ENCODE peak calls at places on chromosome 20, in six cellular contexts. J is IMR-90, Z is neural progenitor cell, O is HepG2, Y is DND-41, T is fibroblast of lung. H is an unnamed sample.

GRCh38 chr20:20546402-20546801 is 166.0 kb downstream of the RALGAPA2 start:
- DNase-seq in J (no peak), Z (no peak), O (no peak), Y (no peak), T (no peak), H (no peak)

GRCh38 chr20:31595654-31596411 is 9.3 kb upstream of the ID1 start:
- DNase-seq in J (peak; percentile 86), Z (peak; percentile 37), O (peak; percentile 96), Y (no peak), T (peak; percentile 99), H (peak; percentile 85)

GRCh38 chr20:4554346-4554745 is 167.4 kb upstream of the PRND start:
- DNase-seq in J (no peak), Z (no peak), O (no peak), Y (no peak), T (no peak), H (no peak)

GRCh38 chr20:4065405-4065841 is 50.1 kb upstream of the RNF24 start:
- DNase-seq in J (peak; percentile 86), Z (no peak), O (no peak), Y (no peak), T (peak; percentile 90), H (no peak)

GRCh38 chr20:41969656-41970055 is 351.5 kb upstream of the CHD6 start:
- DNase-seq in J (no peak), Z (no peak), O (no peak), Y (no peak), T (no peak), H (no peak)

GRCh38 chr20:62838511-62838910 is 21.7 kb downstream of the COL9A3 start:
- DNase-seq in J (no peak), Z (no peak), O (no peak), Y (no peak), T (no peak), H (no peak)

GRCh38 chr20:36745234-36745926 is 510 bp downstream of the NDRG3 start:
- DNase-seq in J (no peak), Z (peak; percentile 26), O (peak; percentile 34), Y (no peak), T (no peak), H (no peak)

GRCh38 chr20:24453917-24454316 is 15.5 kb upstream of the SYNDIG1 start:
- DNase-seq in J (no peak), Z (no peak), O (no peak), Y (no peak), T (no peak), H (no peak)

GRCh38 chr20:19074828-19075516 is 137.5 kb upstream of the SLC24A3 start:
- DNase-seq in J (no peak), Z (no peak), O (no peak), Y (peak; percentile 59), T (no peak), H (no peak)

GRCh38 chr20:24753136-24753535 is 195.9 kb upstream of the CST7 start:
- DNase-seq in J (no peak), Z (no peak), O (no peak), Y (peak; percentile 72), T (no peak), H (peak; percentile 18)

GRCh38 chr20:46890682-46891081 is 4.0 kb upstream of the EYA2 start:
- DNase-seq in J (no peak), Z (no peak), O (no peak), Y (no peak), T (no peak), H (no peak)

GRCh38 chr20:11926599-11926998 is 8.9 kb downstream of the BTBD3 start:
- DNase-seq in J (no peak), Z (no peak), O (no peak), Y (no peak), T (no peak), H (no peak)

GRCh38 chr20:38168791-38169589 is 3.9 kb upstream of the TGM2 start:
- DNase-seq in J (no peak), Z (no peak), O (peak; percentile 52), Y (no peak), T (no peak), H (no peak)

GRCh38 chr20:2692036-2692885 is at the start of gene EBF4:
- DNase-seq in J (no peak), Z (peak; percentile 78), O (no peak), Y (no peak), T (peak; percentile 21), H (peak; percentile 80)

GRCh38 chr20:3646067-3646440 is 17.1 kb downstream of the GFRA4 start:
- DNase-seq in J (peak; percentile 35), Z (no peak), O (no peak), Y (no peak), T (no peak), H (no peak)

GRCh38 chr20:61297981-61298380 is 45.9 kb downstream of the CDH4 start:
- DNase-seq in J (peak; percentile 35), Z (no peak), O (no peak), Y (no peak), T (peak; percentile 75), H (no peak)

GRCh38 chr20:38926934-38927616 is 858 bp downstream of the FAM83D start:
- DNase-seq in J (peak; percentile 36), Z (no peak), O (no peak), Y (peak; percentile 54), T (peak; percentile 50), H (no peak)

GRCh38 chr20:40646321-40647212 is 42.5 kb downstream of the MAFB start:
- DNase-seq in J (no peak), Z (peak; percentile 26), O (no peak), Y (no peak), T (no peak), H (peak; percentile 33)

GRCh38 chr20:31666258-31667042 is 28.7 kb downstream of the COX4I2 start:
- DNase-seq in J (no peak), Z (peak; percentile 43), O (no peak), Y (no peak), T (peak; percentile 46), H (peak; percentile 66)

GRCh38 chr20:63829943-63830820 is 882 bp downstream of the ZBTB46 start:
- DNase-seq in J (peak; percentile 36), Z (peak; percentile 74), O (no peak), Y (no peak), T (peak; percentile 31), H (peak; percentile 68)

GRCh38 chr20:22303523-22303922 is 280.8 kb downstream of the FOXA2 start:
- DNase-seq in J (no peak), Z (peak; percentile 15), O (peak; percentile 43), Y (no peak), T (no peak), H (peak; percentile 54)

GRCh38 chr20:10674684-10675455 is 1.1 kb upstream of the JAG1 start:
- DNase-seq in J (peak; percentile 66), Z (peak; percentile 93), O (peak; percentile 84), Y (no peak), T (peak; percentile 71), H (peak; percentile 96)

GRCh38 chr20:61886721-61887658 is 178.7 kb downstream of the TAF4 start:
- DNase-seq in J (peak; percentile 35), Z (peak; percentile 66), O (peak; percentile 53), Y (peak; percentile 77), T (peak; percentile 46), H (peak; percentile 84)

GRCh38 chr20:10231290-10231689 is 12.7 kb downstream of the SNAP25 start:
- DNase-seq in J (no peak), Z (no peak), O (no peak), Y (no peak), T (no peak), H (no peak)

GRCh38 chr20:18388860-18389259 is 78.0 kb downstream of the DZANK1 start:
- DNase-seq in J (peak; percentile 77), Z (no peak), O (peak; percentile 95), Y (no peak), T (peak; percentile 51), H (no peak)

GRCh38 chr20:41140226-41141133 is 3.1 kb downstream of the PLCG1 start:
- DNase-seq in J (no peak), Z (no peak), O (peak; percentile 69), Y (no peak), T (no peak), H (no peak)

GRCh38 chr20:40797425-40797824 is 108.4 kb upstream of the MAFB start:
- DNase-seq in J (peak; percentile 17), Z (peak; percentile 38), O (peak; percentile 41), Y (peak; percentile 50), T (peak; percentile 18), H (peak; percentile 65)

GRCh38 chr20:37521091-37521771 is at the start of gene NNAT:
- DNase-seq in J (no peak), Z (no peak), O (no peak), Y (no peak), T (no peak), H (no peak)

GRCh38 chr20:53693265-53693871 is 99.7 kb upstream of the ZNF217 start:
- DNase-seq in J (no peak), Z (no peak), O (no peak), Y (peak; percentile 26), T (no peak), H (no peak)

DNA sequence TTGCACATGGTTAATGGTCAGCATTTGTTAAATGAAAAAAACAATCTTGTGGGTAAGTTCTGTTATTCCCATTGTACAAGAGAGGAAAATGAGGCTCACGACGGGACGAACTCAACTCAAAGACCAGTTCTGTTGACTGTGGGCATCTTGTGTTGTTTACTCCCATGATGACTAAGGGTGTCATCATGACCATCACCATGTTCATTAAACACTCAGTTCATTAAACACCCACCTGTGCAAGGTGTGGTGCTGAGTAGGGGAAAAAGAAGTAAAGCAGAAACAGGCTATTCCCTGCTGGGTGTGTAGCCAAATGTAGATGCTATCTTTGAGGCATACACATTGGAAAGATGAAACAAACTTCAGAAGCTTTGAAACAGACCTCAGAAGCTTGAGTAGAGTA is 4.5 kb downstream of the CHMP4B start:
- DNase-seq in J (no peak), Z (no peak), O (no peak), Y (no peak), T (no peak), H (no peak)
- H3K9ac ChIP-seq in J (no peak overlapping the region), Z (no peak overlapping the region), O (no peak overlapping the region), Y (no peak overlapping the region), T (no peak overlapping the region), H (no peak overlapping the region)

DNA sequence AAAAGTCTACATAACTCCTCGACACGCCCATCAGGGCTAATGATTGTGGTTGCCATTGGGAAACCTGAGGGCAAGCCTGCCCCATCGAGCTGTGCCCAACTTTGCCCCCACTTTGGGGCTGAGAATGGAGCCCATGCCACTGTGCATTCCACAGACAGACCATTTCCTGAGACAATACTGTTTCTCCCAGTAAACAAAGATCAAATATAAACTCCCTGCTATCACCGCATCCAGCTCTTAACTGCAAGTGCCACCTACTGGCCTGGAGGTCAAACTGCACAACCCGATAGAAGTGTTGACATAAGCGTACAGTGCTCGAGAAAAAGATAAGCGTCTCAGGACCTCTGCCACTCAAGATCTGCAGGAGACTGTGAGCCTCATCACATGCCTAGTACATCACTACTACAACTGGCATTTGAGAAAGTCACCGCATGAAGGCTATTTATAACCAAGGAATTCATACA is 4.7 kb upstream of the DEFB126 start:
- DNase-seq in J (no peak), Z (no peak), O (peak; percentile 54), Y (peak; percentile 36), T (no peak), H (no peak)
- TF ChIP-seq CTCF in J (no peak), Z (peak; percentile 33), O (peak; percentile 84), Y (peak; percentile 76), T (peak; percentile 11), H (peak; percentile 54)

DNA sequence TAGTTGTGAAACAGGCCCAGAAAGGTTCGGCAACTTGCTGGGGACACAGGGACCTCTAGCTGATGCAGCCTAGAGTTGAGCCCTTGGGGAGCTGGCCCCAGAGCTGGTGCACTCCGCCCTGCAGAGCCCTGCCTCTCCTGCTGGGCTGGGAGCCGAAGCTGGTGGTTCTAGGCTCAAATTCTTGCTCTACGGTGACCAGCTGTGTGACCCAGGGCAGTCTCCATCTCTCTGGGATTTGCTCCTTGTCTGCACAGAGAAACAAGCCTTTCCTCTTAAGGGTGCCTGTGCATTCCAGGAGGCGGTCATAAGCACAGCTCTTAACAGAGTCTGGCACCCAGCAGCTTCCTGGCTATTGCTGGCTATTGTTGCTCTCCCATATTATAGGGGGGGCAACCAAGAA is 47.4 kb downstream of the RBM38 start:
- DNase-seq in J (no peak), Z (no peak), O (no peak), Y (no peak), T (no peak), H (no peak)
- H3K4me1 ChIP-seq in J (peaks cover 4% of the 10 kb centered on the region), Z (peaks cover 34% of the 10 kb centered on the region), O (peaks cover 37% of the 10 kb centered on the region), Y (peaks cover under 1% of the 10 kb centered on the region), T (peaks cover 7% of the 10 kb centered on the region), H (no peaks in the 10 kb centered on the region)

GRCh38 chr20:50711113-50711825 is 19.9 kb upstream of the RIPOR3 start:
- DNase-seq in J (no peak), Z (no peak), O (no peak), Y (no peak), T (no peak), H (no peak)
- H3K9ac ChIP-seq in J (no peak overlapping the region), Z (no peak overlapping the region), O (no peak overlapping the region), Y (no peak overlapping the region), T (no peak overlapping the region), H (no peak overlapping the region)